ENCODE peak calls at places on chromosomes 1 and 21, in eight cellular contexts. One of them, this sample, is unnamed.
A peak's percentile ranks its signal among the peaks of the same experiment; 100 is the strongest.

GRCh38 chr1:240152611-240153297 is 61.1 kb downstream of the FMN2 start:
- DNase-seq in naive B cell: no peak
- DNase-seq in T follicular helper cell: no peak
- DNase-seq in BJ: no peak
- DNase-seq in GM20000: no peak
- DNase-seq in hepatic stellate cell: no peak
- DNase-seq in lower leg skin: no peak
- DNase-seq in fibroblast of lung: peak; percentile 34
- DNase-seq in this sample: no peak

GRCh38 chr1:18234790-18235242 is 127.2 kb downstream of the IGSF21 start:
- DNase-seq in naive B cell: no peak
- DNase-seq in T follicular helper cell: no peak
- DNase-seq in BJ: no peak
- DNase-seq in GM20000: peak; percentile 49
- DNase-seq in hepatic stellate cell: peak; percentile 34
- DNase-seq in lower leg skin: no peak
- DNase-seq in fibroblast of lung: no peak
- DNase-seq in this sample: peak; percentile 2

GRCh38 chr1:29939086-29939485 is 702.8 kb downstream of the PTPRU start:
- DNase-seq in naive B cell: no peak
- DNase-seq in T follicular helper cell: no peak
- DNase-seq in BJ: no peak
- DNase-seq in GM20000: no peak
- DNase-seq in hepatic stellate cell: no peak
- DNase-seq in lower leg skin: no peak
- DNase-seq in fibroblast of lung: no peak
- DNase-seq in this sample: no peak

GRCh38 chr1:27007909-27008582 is 4.6 kb downstream of the TENT5B start:
- DNase-seq in naive B cell: no peak
- DNase-seq in T follicular helper cell: no peak
- DNase-seq in BJ: no peak
- DNase-seq in GM20000: no peak
- DNase-seq in hepatic stellate cell: peak; percentile 58
- DNase-seq in lower leg skin: no peak
- DNase-seq in fibroblast of lung: no peak
- DNase-seq in this sample: no peak

GRCh38 chr1:108644984-108645383 is 15.9 kb downstream of the HENMT1 start:
- DNase-seq in naive B cell: no peak
- DNase-seq in T follicular helper cell: peak; percentile 19
- DNase-seq in BJ: no peak
- DNase-seq in GM20000: no peak
- DNase-seq in hepatic stellate cell: no peak
- DNase-seq in lower leg skin: no peak
- DNase-seq in fibroblast of lung: no peak
- DNase-seq in this sample: no peak

GRCh38 chr1:41239988-41240610 is 2.0 kb downstream of the SCMH1 start:
- DNase-seq in naive B cell: peak; percentile 3
- DNase-seq in T follicular helper cell: no peak
- DNase-seq in BJ: peak; percentile 28
- DNase-seq in GM20000: peak; percentile 50
- DNase-seq in hepatic stellate cell: peak; percentile 44
- DNase-seq in lower leg skin: no peak
- DNase-seq in fibroblast of lung: peak; percentile 64
- DNase-seq in this sample: no peak

GRCh38 chr1:72282271-72282656 is at the start of gene NEGR1:
- DNase-seq in naive B cell: peak; percentile 7
- DNase-seq in T follicular helper cell: no peak
- DNase-seq in BJ: no peak
- DNase-seq in GM20000: peak; percentile 10
- DNase-seq in hepatic stellate cell: peak; percentile 55
- DNase-seq in lower leg skin: peak; percentile 88
- DNase-seq in fibroblast of lung: peak; percentile 74
- DNase-seq in this sample: peak; percentile 86

GRCh38 chr1:96992871-96993270 is 271.3 kb downstream of the PTBP2 start:
- DNase-seq in naive B cell: no peak
- DNase-seq in T follicular helper cell: no peak
- DNase-seq in BJ: no peak
- DNase-seq in GM20000: no peak
- DNase-seq in hepatic stellate cell: peak; percentile 7
- DNase-seq in lower leg skin: no peak
- DNase-seq in fibroblast of lung: peak; percentile 75
- DNase-seq in this sample: no peak

GRCh38 chr1:227880342-227880924 is 65.0 kb downstream of the PRSS38 start:
- DNase-seq in naive B cell: no peak
- DNase-seq in T follicular helper cell: no peak
- DNase-seq in BJ: no peak
- DNase-seq in GM20000: no peak
- DNase-seq in hepatic stellate cell: no peak
- DNase-seq in lower leg skin: peak; percentile 80
- DNase-seq in fibroblast of lung: no peak
- DNase-seq in this sample: no peak

GRCh38 chr1:209335090-209335692 is 248.3 kb upstream of the CAMK1G start:
- DNase-seq in naive B cell: no peak
- DNase-seq in T follicular helper cell: no peak
- DNase-seq in BJ: no peak
- DNase-seq in GM20000: peak; percentile 45
- DNase-seq in hepatic stellate cell: peak; percentile 23
- DNase-seq in lower leg skin: no peak
- DNase-seq in fibroblast of lung: peak; percentile 12
- DNase-seq in this sample: peak; percentile 32

GRCh38 chr1:35717911-35718476 is 690 bp downstream of the C1orf216 start:
- DNase-seq in naive B cell: no peak
- DNase-seq in T follicular helper cell: no peak
- DNase-seq in BJ: no peak
- DNase-seq in GM20000: no peak
- DNase-seq in hepatic stellate cell: peak; percentile 86
- DNase-seq in lower leg skin: peak; percentile 93
- DNase-seq in fibroblast of lung: peak; percentile 77
- DNase-seq in this sample: peak; percentile 9

GRCh38 chr1:22259581-22260282 is 116.8 kb upstream of the WNT4 start:
- DNase-seq in naive B cell: no peak
- DNase-seq in T follicular helper cell: no peak
- DNase-seq in BJ: no peak
- DNase-seq in GM20000: no peak
- DNase-seq in hepatic stellate cell: no peak
- DNase-seq in lower leg skin: no peak
- DNase-seq in fibroblast of lung: no peak
- DNase-seq in this sample: no peak

GRCh38 chr1:18973446-18973955 is 17.0 kb upstream of the IFFO2 start:
- DNase-seq in naive B cell: no peak
- DNase-seq in T follicular helper cell: no peak
- DNase-seq in BJ: no peak
- DNase-seq in GM20000: no peak
- DNase-seq in hepatic stellate cell: no peak
- DNase-seq in lower leg skin: peak; percentile 34
- DNase-seq in fibroblast of lung: no peak
- DNase-seq in this sample: no peak

GRCh38 chr1:228735871-228736586 is 750 bp downstream of the RHOU start:
- DNase-seq in naive B cell: no peak
- DNase-seq in T follicular helper cell: no peak
- DNase-seq in BJ: no peak
- DNase-seq in GM20000: peak; percentile 37
- DNase-seq in hepatic stellate cell: no peak
- DNase-seq in lower leg skin: peak; percentile 90
- DNase-seq in fibroblast of lung: peak; percentile 19
- DNase-seq in this sample: peak; percentile 17

GRCh38 chr1:6498576-6499111 is 7.2 kb upstream of the PLEKHG5 start:
- DNase-seq in naive B cell: no peak
- DNase-seq in T follicular helper cell: no peak
- DNase-seq in BJ: no peak
- DNase-seq in GM20000: no peak
- DNase-seq in hepatic stellate cell: no peak
- DNase-seq in lower leg skin: no peak
- DNase-seq in fibroblast of lung: no peak
- DNase-seq in this sample: no peak

GRCh38 chr1:212964102-212964501 is 13.8 kb downstream of the VASH2 start:
- DNase-seq in naive B cell: no peak
- DNase-seq in T follicular helper cell: no peak
- DNase-seq in BJ: no peak
- DNase-seq in GM20000: no peak
- DNase-seq in hepatic stellate cell: no peak
- DNase-seq in lower leg skin: no peak
- DNase-seq in fibroblast of lung: no peak
- DNase-seq in this sample: no peak

GRCh38 chr1:80498673-80499072 is 1302.1 kb upstream of the ADGRL2 start:
- DNase-seq in naive B cell: no peak
- DNase-seq in T follicular helper cell: no peak
- DNase-seq in BJ: no peak
- DNase-seq in GM20000: no peak
- DNase-seq in hepatic stellate cell: no peak
- DNase-seq in lower leg skin: no peak
- DNase-seq in fibroblast of lung: no peak
- DNase-seq in this sample: no peak

GRCh38 chr1:98700228-98700627 is 38.7 kb downstream of the SNX7 start:
- DNase-seq in naive B cell: no peak
- DNase-seq in T follicular helper cell: no peak
- DNase-seq in BJ: no peak
- DNase-seq in GM20000: no peak
- DNase-seq in hepatic stellate cell: no peak
- DNase-seq in lower leg skin: no peak
- DNase-seq in fibroblast of lung: peak; percentile 61
- DNase-seq in this sample: no peak

GRCh38 chr1:7117599-7118281 is 332.5 kb downstream of the CAMTA1 start:
- DNase-seq in naive B cell: no peak
- DNase-seq in T follicular helper cell: no peak
- DNase-seq in BJ: peak; percentile 52
- DNase-seq in GM20000: no peak
- DNase-seq in hepatic stellate cell: peak; percentile 19
- DNase-seq in lower leg skin: no peak
- DNase-seq in fibroblast of lung: peak; percentile 98
- DNase-seq in this sample: no peak

GRCh38 chr1:246907472-246907871 is 24.3 kb downstream of the AHCTF1 start:
- DNase-seq in naive B cell: peak; percentile 20
- DNase-seq in T follicular helper cell: no peak
- DNase-seq in BJ: no peak
- DNase-seq in GM20000: no peak
- DNase-seq in hepatic stellate cell: no peak
- DNase-seq in lower leg skin: no peak
- DNase-seq in fibroblast of lung: peak; percentile 66
- DNase-seq in this sample: peak; percentile 48

GRCh38 chr1:9234223-9235122 is at the start of gene H6PD:
- DNase-seq in naive B cell: peak; percentile 81
- DNase-seq in T follicular helper cell: peak; percentile 56
- DNase-seq in BJ: no peak
- DNase-seq in GM20000: peak; percentile 99
- DNase-seq in hepatic stellate cell: peak; percentile 97
- DNase-seq in lower leg skin: peak; percentile 96
- DNase-seq in fibroblast of lung: peak; percentile 71
- DNase-seq in this sample: peak; percentile 15

GRCh38 chr1:173267453-173267945 is 60.4 kb upstream of the TNFSF4 start:
- DNase-seq in naive B cell: no peak
- DNase-seq in T follicular helper cell: no peak
- DNase-seq in BJ: peak; percentile 68
- DNase-seq in GM20000: no peak
- DNase-seq in hepatic stellate cell: no peak
- DNase-seq in lower leg skin: no peak
- DNase-seq in fibroblast of lung: peak; percentile 98
- DNase-seq in this sample: no peak

GRCh38 chr1:93585059-93585966 is 96.3 kb downstream of the BCAR3 start:
- DNase-seq in naive B cell: no peak
- DNase-seq in T follicular helper cell: no peak
- DNase-seq in BJ: no peak
- DNase-seq in GM20000: no peak
- DNase-seq in hepatic stellate cell: peak; percentile 64
- DNase-seq in lower leg skin: peak; percentile 93
- DNase-seq in fibroblast of lung: peak; percentile 50
- DNase-seq in this sample: no peak

GRCh38 chr1:223503348-223503747 is 110.1 kb downstream of the CCDC185 start:
- DNase-seq in naive B cell: no peak
- DNase-seq in T follicular helper cell: no peak
- DNase-seq in BJ: no peak
- DNase-seq in GM20000: no peak
- DNase-seq in hepatic stellate cell: no peak
- DNase-seq in lower leg skin: no peak
- DNase-seq in fibroblast of lung: no peak
- DNase-seq in this sample: no peak

GRCh38 chr1:213049232-213049631 is 1.8 kb upstream of the RPS6KC1 start:
- DNase-seq in naive B cell: no peak
- DNase-seq in T follicular helper cell: no peak
- DNase-seq in BJ: no peak
- DNase-seq in GM20000: no peak
- DNase-seq in hepatic stellate cell: no peak
- DNase-seq in lower leg skin: no peak
- DNase-seq in fibroblast of lung: no peak
- DNase-seq in this sample: no peak

GRCh38 chr1:168623003-168623828 is 46.8 kb downstream of the XCL1 start:
- DNase-seq in naive B cell: no peak
- DNase-seq in T follicular helper cell: no peak
- DNase-seq in BJ: peak; percentile 19
- DNase-seq in GM20000: no peak
- DNase-seq in hepatic stellate cell: no peak
- DNase-seq in lower leg skin: no peak
- DNase-seq in fibroblast of lung: peak; percentile 97
- DNase-seq in this sample: no peak

GRCh38 chr1:114320586-114320985 is 166.9 kb upstream of the SYT6 start:
- DNase-seq in naive B cell: no peak
- DNase-seq in T follicular helper cell: no peak
- DNase-seq in BJ: peak; percentile 49
- DNase-seq in GM20000: no peak
- DNase-seq in hepatic stellate cell: peak; percentile 85
- DNase-seq in lower leg skin: no peak
- DNase-seq in fibroblast of lung: peak; percentile 97
- DNase-seq in this sample: no peak

GRCh38 chr1:186208405-186209129 is 166.5 kb downstream of the TPR start:
- DNase-seq in naive B cell: no peak
- DNase-seq in T follicular helper cell: no peak
- DNase-seq in BJ: no peak
- DNase-seq in GM20000: no peak
- DNase-seq in hepatic stellate cell: no peak
- DNase-seq in lower leg skin: no peak
- DNase-seq in fibroblast of lung: peak; percentile 50
- DNase-seq in this sample: no peak

GRCh38 chr1:234368320-234369032 is 4.8 kb upstream of the COA6 start:
- DNase-seq in naive B cell: no peak
- DNase-seq in T follicular helper cell: peak; percentile 4
- DNase-seq in BJ: no peak
- DNase-seq in GM20000: no peak
- DNase-seq in hepatic stellate cell: no peak
- DNase-seq in lower leg skin: no peak
- DNase-seq in fibroblast of lung: no peak
- DNase-seq in this sample: no peak

GRCh38 chr1:117058810-117059209 is 1.3 kb upstream of the TTF2 start:
- DNase-seq in naive B cell: no peak
- DNase-seq in T follicular helper cell: no peak
- DNase-seq in BJ: no peak
- DNase-seq in GM20000: no peak
- DNase-seq in hepatic stellate cell: no peak
- DNase-seq in lower leg skin: no peak
- DNase-seq in fibroblast of lung: no peak
- DNase-seq in this sample: no peak

GRCh38 chr21:42630626-42631025 is 22.8 kb upstream of the PDE9A start:
- DNase-seq in naive B cell: no peak
- DNase-seq in T follicular helper cell: no peak
- DNase-seq in BJ: no peak
- DNase-seq in GM20000: no peak
- DNase-seq in hepatic stellate cell: no peak
- DNase-seq in lower leg skin: peak; percentile 68
- DNase-seq in fibroblast of lung: no peak
- DNase-seq in this sample: no peak

GRCh38 chr1:150406483-150406882 is 42.5 kb downstream of the RPRD2 start:
- DNase-seq in naive B cell: no peak
- DNase-seq in T follicular helper cell: no peak
- DNase-seq in BJ: no peak
- DNase-seq in GM20000: no peak
- DNase-seq in hepatic stellate cell: no peak
- DNase-seq in lower leg skin: no peak
- DNase-seq in fibroblast of lung: peak; percentile 17
- DNase-seq in this sample: no peak

GRCh38 chr21:21151231-21151630 is 153.0 kb downstream of the NCAM2 start:
- DNase-seq in naive B cell: no peak
- DNase-seq in T follicular helper cell: no peak
- DNase-seq in BJ: no peak
- DNase-seq in GM20000: no peak
- DNase-seq in hepatic stellate cell: no peak
- DNase-seq in lower leg skin: no peak
- DNase-seq in fibroblast of lung: no peak
- DNase-seq in this sample: no peak

GRCh38 chr1:41806472-41807155 is 112.1 kb downstream of the HIVEP3 start:
- DNase-seq in naive B cell: no peak
- DNase-seq in T follicular helper cell: no peak
- DNase-seq in BJ: no peak
- DNase-seq in GM20000: peak; percentile 36
- DNase-seq in hepatic stellate cell: no peak
- DNase-seq in lower leg skin: no peak
- DNase-seq in fibroblast of lung: no peak
- DNase-seq in this sample: no peak

This sample was measured in NCI-H146.